ENCODE peak calls at places on chromosomes 3 and 15, in ten cellular contexts. One of them, this sample, is unnamed.

GRCh38 chr15:23564798-23565394 is 578 bp upstream of the MKRN3 start:
- DNase-seq in uterus: no peak
- DNase-seq in stomach: no peak
- DNase-seq in adrenal gland: no peak
- DNase-seq in breast epithelium: no peak
- DNase-seq in GM12878: no peak
- DNase-seq in heart left ventricle: no peak
- DNase-seq in right lobe of liver: no peak
- DNase-seq in thyroid gland: no peak
- DNase-seq in lower leg skin: no peak
- DNase-seq in this sample: no peak

GRCh38 chr3:108036984-108037741 is 53.7 kb downstream of the CD47 start:
- DNase-seq in heart left ventricle: no peak
- DNase-seq in thyroid gland: no peak
- DNase-seq in GM12878: no peak
- DNase-seq in uterus: no peak
- DNase-seq in adrenal gland: no peak
- DNase-seq in breast epithelium: no peak
- DNase-seq in right lobe of liver: no peak
- DNase-seq in lower leg skin: no peak
- DNase-seq in stomach: no peak
- DNase-seq in this sample: no peak

GRCh38 chr3:148202386-148202785 is 495.3 kb upstream of the AGTR1 start:
- DNase-seq in heart left ventricle: no peak
- DNase-seq in stomach: no peak
- DNase-seq in thyroid gland: no peak
- DNase-seq in lower leg skin: no peak
- DNase-seq in breast epithelium: no peak
- DNase-seq in right lobe of liver: no peak
- DNase-seq in uterus: no peak
- DNase-seq in GM12878: no peak
- DNase-seq in adrenal gland: no peak
- DNase-seq in this sample: no peak

GRCh38 chr3:33058780-33059179 is 38.2 kb downstream of the GLB1 start:
- DNase-seq in adrenal gland: no peak
- DNase-seq in heart left ventricle: no peak
- DNase-seq in uterus: no peak
- DNase-seq in breast epithelium: no peak
- DNase-seq in lower leg skin: no peak
- DNase-seq in stomach: no peak
- DNase-seq in right lobe of liver: no peak
- DNase-seq in thyroid gland: no peak
- DNase-seq in GM12878: no peak
- DNase-seq in this sample: no peak

GRCh38 chr3:128282392-128283196 is 129.3 kb downstream of the EEFSEC start:
- DNase-seq in heart left ventricle: peak; percentile 66
- DNase-seq in stomach: no peak
- DNase-seq in right lobe of liver: peak; percentile 69
- DNase-seq in thyroid gland: peak; percentile 86
- DNase-seq in uterus: peak; percentile 80
- DNase-seq in breast epithelium: no peak
- DNase-seq in GM12878: no peak
- DNase-seq in adrenal gland: peak; percentile 90
- DNase-seq in lower leg skin: no peak
- DNase-seq in this sample: peak; percentile 29

GRCh38 chr3:6791161-6791560 is 69.8 kb upstream of the GRM7 start:
- DNase-seq in right lobe of liver: no peak
- DNase-seq in thyroid gland: no peak
- DNase-seq in lower leg skin: no peak
- DNase-seq in breast epithelium: no peak
- DNase-seq in adrenal gland: no peak
- DNase-seq in heart left ventricle: no peak
- DNase-seq in uterus: no peak
- DNase-seq in GM12878: no peak
- DNase-seq in stomach: no peak
- DNase-seq in this sample: no peak

GRCh38 chr3:10945683-10946287 is 46.8 kb upstream of the SLC6A1 start:
- DNase-seq in heart left ventricle: peak; percentile 47
- DNase-seq in adrenal gland: peak; percentile 43
- DNase-seq in uterus: peak; percentile 52
- DNase-seq in thyroid gland: peak; percentile 58
- DNase-seq in lower leg skin: no peak
- DNase-seq in right lobe of liver: peak; percentile 58
- DNase-seq in breast epithelium: no peak
- DNase-seq in GM12878: no peak
- DNase-seq in stomach: peak; percentile 49
- DNase-seq in this sample: no peak

GRCh38 chr3:36477655-36478054 is 97.4 kb downstream of the STAC start:
- DNase-seq in uterus: no peak
- DNase-seq in stomach: no peak
- DNase-seq in lower leg skin: peak; percentile 22
- DNase-seq in adrenal gland: no peak
- DNase-seq in breast epithelium: no peak
- DNase-seq in thyroid gland: no peak
- DNase-seq in right lobe of liver: no peak
- DNase-seq in heart left ventricle: no peak
- DNase-seq in GM12878: no peak
- DNase-seq in this sample: no peak

GRCh38 chr3:190288836-190289235 is 33.4 kb downstream of the CLDN1 start:
- DNase-seq in uterus: no peak
- DNase-seq in lower leg skin: no peak
- DNase-seq in breast epithelium: no peak
- DNase-seq in right lobe of liver: no peak
- DNase-seq in stomach: no peak
- DNase-seq in GM12878: no peak
- DNase-seq in heart left ventricle: no peak
- DNase-seq in thyroid gland: no peak
- DNase-seq in adrenal gland: no peak
- DNase-seq in this sample: no peak

GRCh38 chr3:53719796-53720195 is 126.4 kb downstream of the CHDH start:
- DNase-seq in adrenal gland: no peak
- DNase-seq in breast epithelium: no peak
- DNase-seq in lower leg skin: no peak
- DNase-seq in thyroid gland: no peak
- DNase-seq in GM12878: no peak
- DNase-seq in stomach: no peak
- DNase-seq in right lobe of liver: no peak
- DNase-seq in uterus: no peak
- DNase-seq in heart left ventricle: no peak
- DNase-seq in this sample: no peak

GRCh38 chr3:122794779-122795673 is at the start of gene SLC49A4:
- DNase-seq in stomach: peak; percentile 81
- DNase-seq in adrenal gland: peak; percentile 74
- DNase-seq in breast epithelium: peak; percentile 70
- DNase-seq in heart left ventricle: peak; percentile 82
- DNase-seq in right lobe of liver: peak; percentile 84
- DNase-seq in thyroid gland: peak; percentile 85
- DNase-seq in uterus: peak; percentile 74
- DNase-seq in lower leg skin: peak; percentile 54
- DNase-seq in GM12878: peak; percentile 27
- DNase-seq in this sample: peak; percentile 39
- TF ChIP-seq POLR2A in stomach: no peak
- TF ChIP-seq POLR2A in adrenal gland: peak; percentile 93
- TF ChIP-seq POLR2A in breast epithelium: peak; percentile 19
- TF ChIP-seq POLR2A in heart left ventricle: peak; percentile 89
- TF ChIP-seq POLR2A in right lobe of liver: peak; percentile 92
- TF ChIP-seq POLR2A in thyroid gland: peak; percentile 94
- TF ChIP-seq POLR2A in uterus: peak; percentile 90
- TF ChIP-seq POLR2A in lower leg skin: no peak
- TF ChIP-seq POLR2A in GM12878: peak; percentile 84
- TF ChIP-seq POLR2A in this sample: peak; percentile 85

DNA sequence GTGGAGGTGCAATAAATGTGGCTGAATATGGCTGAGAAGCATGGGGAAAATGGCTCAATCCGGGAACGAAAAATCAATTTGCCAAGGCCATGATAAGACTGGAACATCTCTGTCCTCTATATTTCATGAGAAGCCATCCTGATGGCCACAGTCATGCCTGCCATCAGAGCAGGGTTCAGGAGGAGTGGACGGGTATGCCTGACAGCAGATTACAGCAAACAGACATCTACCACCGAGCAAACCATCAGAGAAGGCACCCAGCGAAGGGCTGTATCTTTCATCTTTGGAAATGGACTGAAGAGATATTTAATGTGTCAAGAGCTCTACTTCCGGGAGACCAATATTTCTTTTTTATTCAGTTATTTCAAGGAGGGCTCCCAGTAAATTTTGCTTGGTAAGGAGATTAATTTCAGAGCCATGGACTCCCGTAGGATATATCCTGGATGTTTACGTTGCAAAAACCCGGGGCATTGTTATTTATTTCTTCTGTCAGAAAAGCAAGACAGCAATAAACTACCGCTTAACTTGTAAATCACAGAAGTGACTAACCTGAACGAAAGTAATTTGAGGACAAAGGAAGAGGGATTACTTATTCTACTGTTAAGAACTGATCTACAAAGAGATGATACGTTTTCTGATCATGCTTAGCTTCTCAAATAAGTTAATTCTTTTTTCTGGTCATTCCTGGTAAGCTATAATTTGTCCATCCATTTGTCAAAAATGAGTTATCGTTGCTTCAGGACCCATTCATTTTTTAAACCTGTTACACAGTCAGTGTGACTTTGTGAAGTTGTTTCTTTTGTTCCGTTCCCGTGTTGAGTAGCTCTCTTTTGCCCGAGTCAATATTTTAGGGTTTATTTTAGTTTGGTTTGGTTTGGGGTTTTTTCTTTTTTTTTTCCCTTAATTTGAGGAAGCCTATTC is 80.6 kb upstream of the CHD2 start:
- DNase-seq in breast epithelium: no peak
- DNase-seq in heart left ventricle: no peak
- DNase-seq in GM12878: no peak
- DNase-seq in adrenal gland: peak; percentile 11
- DNase-seq in right lobe of liver: no peak
- DNase-seq in stomach: no peak
- DNase-seq in uterus: no peak
- DNase-seq in thyroid gland: no peak
- DNase-seq in lower leg skin: no peak
- DNase-seq in this sample: no peak
- TF ChIP-seq POLR2A in breast epithelium: no peak
- TF ChIP-seq POLR2A in heart left ventricle: no peak
- TF ChIP-seq POLR2A in GM12878: no peak
- TF ChIP-seq POLR2A in adrenal gland: no peak
- TF ChIP-seq POLR2A in right lobe of liver: no peak
- TF ChIP-seq POLR2A in stomach: no peak
- TF ChIP-seq POLR2A in uterus: no peak
- TF ChIP-seq POLR2A in thyroid gland: no peak
- TF ChIP-seq POLR2A in lower leg skin: no peak
- TF ChIP-seq POLR2A in this sample: no peak

GRCh38 chr3:101673953-101674352 is 3.0 kb downstream of the ZBTB11 start:
- DNase-seq in uterus: no peak
- DNase-seq in right lobe of liver: no peak
- DNase-seq in adrenal gland: no peak
- DNase-seq in heart left ventricle: no peak
- DNase-seq in GM12878: no peak
- DNase-seq in lower leg skin: no peak
- DNase-seq in thyroid gland: no peak
- DNase-seq in breast epithelium: no peak
- DNase-seq in stomach: no peak
- DNase-seq in this sample: no peak

GRCh38 chr3:101676765-101677435 is at the start of gene ZBTB11:
- DNase-seq in breast epithelium: peak; percentile 99
- DNase-seq in lower leg skin: peak; percentile 100
- DNase-seq in thyroid gland: peak; percentile 100
- DNase-seq in adrenal gland: peak; percentile 100
- DNase-seq in GM12878: peak; percentile 99
- DNase-seq in heart left ventricle: peak; percentile 100
- DNase-seq in right lobe of liver: peak; percentile 100
- DNase-seq in uterus: peak; percentile 100
- DNase-seq in stomach: peak; percentile 100
- DNase-seq in this sample: peak; percentile 100

GRCh38 chr3:101676219-101676764 is 640 bp downstream of the ZBTB11 start:
- DNase-seq in right lobe of liver: peak; percentile 97
- DNase-seq in GM12878: peak; percentile 66
- DNase-seq in heart left ventricle: peak; percentile 97
- DNase-seq in stomach: peak; percentile 93
- DNase-seq in lower leg skin: peak; percentile 90
- DNase-seq in breast epithelium: peak; percentile 88
- DNase-seq in thyroid gland: peak; percentile 96
- DNase-seq in uterus: peak; percentile 96
- DNase-seq in adrenal gland: peak; percentile 93
- DNase-seq in this sample: peak; percentile 78

GRCh38 chr3:101674518-101674917 is 2.4 kb downstream of the ZBTB11 start:
- DNase-seq in stomach: no peak
- DNase-seq in adrenal gland: no peak
- DNase-seq in uterus: no peak
- DNase-seq in thyroid gland: no peak
- DNase-seq in breast epithelium: no peak
- DNase-seq in right lobe of liver: no peak
- DNase-seq in heart left ventricle: no peak
- DNase-seq in lower leg skin: no peak
- DNase-seq in GM12878: no peak
- DNase-seq in this sample: no peak

GRCh38 chr3:101675709-101676218 is 1.2 kb downstream of the ZBTB11 start:
- DNase-seq in breast epithelium: peak; percentile 40
- DNase-seq in lower leg skin: no peak
- DNase-seq in thyroid gland: peak; percentile 46
- DNase-seq in adrenal gland: peak; percentile 55
- DNase-seq in uterus: peak; percentile 49
- DNase-seq in right lobe of liver: no peak
- DNase-seq in GM12878: no peak
- DNase-seq in heart left ventricle: peak; percentile 46
- DNase-seq in stomach: no peak
- DNase-seq in this sample: no peak
- TF ChIP-seq POLR2A in breast epithelium: no peak
- TF ChIP-seq POLR2A in lower leg skin: no peak
- TF ChIP-seq POLR2A in thyroid gland: no peak
- TF ChIP-seq POLR2A in adrenal gland: no peak
- TF ChIP-seq POLR2A in uterus: no peak
- TF ChIP-seq POLR2A in right lobe of liver: no peak
- TF ChIP-seq POLR2A in GM12878: no peak
- TF ChIP-seq POLR2A in heart left ventricle: no peak
- TF ChIP-seq POLR2A in stomach: no peak
- TF ChIP-seq POLR2A in this sample: no peak

GRCh38 chr3:176275113-176275512 is 922.2 kb downstream of the TBL1XR1 start:
- DNase-seq in GM12878: no peak
- DNase-seq in heart left ventricle: no peak
- DNase-seq in lower leg skin: no peak
- DNase-seq in right lobe of liver: no peak
- DNase-seq in stomach: no peak
- DNase-seq in breast epithelium: no peak
- DNase-seq in uterus: no peak
- DNase-seq in thyroid gland: no peak
- DNase-seq in adrenal gland: no peak
- DNase-seq in this sample: no peak

GRCh38 chr3:176275538-176275937 is 921.7 kb downstream of the TBL1XR1 start:
- DNase-seq in adrenal gland: no peak
- DNase-seq in uterus: no peak
- DNase-seq in lower leg skin: no peak
- DNase-seq in right lobe of liver: no peak
- DNase-seq in thyroid gland: no peak
- DNase-seq in heart left ventricle: no peak
- DNase-seq in stomach: no peak
- DNase-seq in breast epithelium: no peak
- DNase-seq in GM12878: no peak
- DNase-seq in this sample: no peak

DNA sequence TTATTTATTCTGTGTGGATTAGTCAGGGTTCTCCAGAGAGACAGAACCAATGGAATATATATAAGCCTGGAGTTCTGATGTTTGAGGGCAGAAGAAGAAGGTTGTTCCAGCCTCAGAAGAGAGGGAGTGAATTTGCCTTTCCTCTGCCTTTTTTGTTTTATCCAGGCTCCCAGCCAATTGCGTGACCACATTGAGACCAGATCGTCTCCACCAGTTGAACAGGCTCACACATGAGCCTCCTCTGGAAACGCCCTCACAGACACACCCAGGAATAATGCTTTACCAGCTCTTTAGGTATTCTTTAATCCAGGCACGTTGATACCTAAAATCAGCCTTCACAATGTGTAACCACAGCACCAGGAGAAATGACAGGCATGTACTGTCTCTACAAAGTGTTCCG is 923.1 kb downstream of the TBL1XR1 start:
- DNase-seq in uterus: no peak
- DNase-seq in GM12878: no peak
- DNase-seq in heart left ventricle: no peak
- DNase-seq in right lobe of liver: no peak
- DNase-seq in adrenal gland: no peak
- DNase-seq in breast epithelium: no peak
- DNase-seq in stomach: no peak
- DNase-seq in thyroid gland: no peak
- DNase-seq in lower leg skin: no peak
- DNase-seq in this sample: no peak
- TF ChIP-seq POLR2A in uterus: no peak
- TF ChIP-seq POLR2A in GM12878: no peak
- TF ChIP-seq POLR2A in heart left ventricle: no peak
- TF ChIP-seq POLR2A in right lobe of liver: no peak
- TF ChIP-seq POLR2A in adrenal gland: no peak
- TF ChIP-seq POLR2A in breast epithelium: no peak
- TF ChIP-seq POLR2A in stomach: no peak
- TF ChIP-seq POLR2A in thyroid gland: no peak
- TF ChIP-seq POLR2A in lower leg skin: no peak
- TF ChIP-seq POLR2A in this sample: no peak